ENCODE peak calls at places on chromosomes 6 and 20, in seven cellular contexts. F, H, S, W, X, L and Q are unnamed samples.

GRCh38 chr6:5126214-5126613 is 41.1 kb downstream of the PPP1R3G start:
- DNase-seq in H (no peak), X (no peak), L (peak), W (no peak), F (no peak), S (no peak), Q (no peak)

GRCh38 chr20:11207749-11208502 is 534.1 kb upstream of the JAG1 start:
- DNase-seq in X (no peak), F (no peak), W (no peak), L (peak), S (no peak), H (no peak), Q (no peak)

GRCh38 chr6:40997256-40997957 is 41.6 kb downstream of the UNC5CL start:
- DNase-seq in F (peak), W (peak), H (no peak), X (no peak), S (no peak), L (peak), Q (no peak)

GRCh38 chr6:165695736-165696515 is 32.9 kb upstream of the PDE10A start:
- DNase-seq in W (no peak), H (no peak), X (no peak), S (no peak), L (no peak), F (no peak), Q (no peak)

GRCh38 chr6:15763827-15764226 is 101.0 kb upstream of the DTNBP1 start:
- DNase-seq in S (no peak), H (no peak), L (peak), F (no peak), X (no peak), W (peak), Q (no peak)

GRCh38 chr6:51626391-51626790 is 461.0 kb downstream of the PKHD1 start:
- DNase-seq in L (no peak), H (no peak), W (no peak), F (no peak), S (no peak), X (no peak), Q (no peak)

GRCh38 chr6:127641905-127642304 is 64.9 kb downstream of the C6orf58 start:
- DNase-seq in W (peak), S (peak), F (no peak), X (no peak), H (no peak), L (peak), Q (no peak)

GRCh38 chr20:14687317-14687716 is 349.9 kb upstream of the FLRT3 start:
- DNase-seq in F (no peak), X (no peak), H (no peak), S (no peak), W (no peak), L (no peak), Q (no peak)

GRCh38 chr6:15663057-15663638 is 320 bp upstream of the DTNBP1 start:
- DNase-seq in S (peak), X (no peak), L (peak), H (no peak), F (no peak), W (peak), Q (peak)

GRCh38 chr6:14837435-14837834 is 408.4 kb upstream of the JARID2 start:
- DNase-seq in L (no peak), S (no peak), W (no peak), X (no peak), F (no peak), H (no peak), Q (no peak)

GRCh38 chr6:28643017-28643740 is 117.5 kb downstream of the GPX5 start:
- DNase-seq in F (no peak), X (no peak), L (peak), H (no peak), W (peak), S (peak), Q (no peak)

GRCh38 chr20:18057994-18058349 is 256 bp upstream of the OVOL2 start:
- DNase-seq in S (no peak), H (no peak), X (no peak), F (no peak), L (no peak), W (no peak), Q (no peak)

GRCh38 chr6:161079566-161080262 is 88.1 kb downstream of the MAP3K4 start:
- DNase-seq in H (no peak), X (no peak), L (peak), S (no peak), W (no peak), F (no peak), Q (no peak)

GRCh38 chr6:7150381-7151064 is 42.8 kb downstream of the RREB1 start:
- DNase-seq in X (peak), L (no peak), H (no peak), S (peak), W (no peak), F (no peak), Q (no peak)

GRCh38 chr20:47278907-47279348 is 77.6 kb downstream of the ZMYND8 start:
- DNase-seq in S (no peak), F (no peak), H (no peak), X (no peak), W (peak), L (peak), Q (no peak)

GRCh38 chr6:71031912-71032311 is 75.1 kb upstream of the B3GAT2 start:
- DNase-seq in F (no peak), W (no peak), X (no peak), L (peak), S (no peak), H (no peak), Q (no peak)

GRCh38 chr6:165939601-165940290 is 227.9 kb downstream of the TBXT start:
- DNase-seq in F (no peak), H (no peak), W (no peak), X (no peak), S (no peak), L (no peak), Q (no peak)

GRCh38 chr20:41165001-41165882 is 27.9 kb downstream of the PLCG1 start:
- DNase-seq in X (no peak), F (no peak), W (no peak), L (no peak), S (no peak), H (no peak), Q (peak)

GRCh38 chr6:113650610-113650979 is 206.6 kb upstream of the MARCKS start:
- DNase-seq in L (no peak), F (no peak), H (no peak), W (no peak), X (no peak), S (no peak), Q (no peak)

GRCh38 chr6:134422426-134423231 is 104.7 kb upstream of the SGK1 start:
- DNase-seq in S (no peak), X (no peak), H (no peak), L (peak), F (no peak), W (peak), Q (no peak)

GRCh38 chr6:17850281-17850680 is 137.2 kb downstream of the KIF13A start:
- DNase-seq in W (no peak), X (no peak), F (no peak), L (no peak), S (no peak), H (no peak), Q (no peak)

GRCh38 chr6:47733879-47734558 is 35.6 kb downstream of the ADGRF4 start:
- DNase-seq in F (peak), L (peak), H (no peak), W (peak), X (no peak), S (peak), Q (no peak)

GRCh38 chr6:90025418-90026089 is 131.3 kb downstream of the GJA10 start:
- DNase-seq in W (no peak), S (peak), F (no peak), X (no peak), H (no peak), L (peak), Q (peak)

GRCh38 chr6:34044945-34045595 is 100.8 kb downstream of the GRM4 start:
- DNase-seq in F (no peak), S (no peak), X (no peak), H (no peak), L (no peak), W (no peak), Q (no peak)

GRCh38 chr20:19272976-19273654 is 60.7 kb downstream of the SLC24A3 start:
- DNase-seq in L (no peak), W (no peak), X (no peak), H (no peak), S (peak), F (no peak), Q (no peak)

GRCh38 chr6:91669904-91670295 is 1083.0 kb upstream of the MAP3K7 start:
- DNase-seq in X (no peak), S (no peak), F (no peak), L (no peak), W (no peak), H (no peak), Q (no peak)

GRCh38 chr20:40657526-40657925 is 31.5 kb downstream of the MAFB start:
- DNase-seq in L (no peak), H (peak), X (no peak), S (no peak), W (no peak), F (no peak), Q (no peak)

GRCh38 chr6:35146453-35146852 is 5.3 kb upstream of the TCP11 start:
- DNase-seq in S (peak), L (peak), X (no peak), W (peak), H (no peak), F (peak), Q (peak)

GRCh38 chr6:17484201-17484606 is 90.8 kb downstream of the CAP2 start:
- DNase-seq in W (no peak), L (no peak), S (no peak), X (no peak), F (no peak), H (no peak), Q (peak)

GRCh38 chr6:169048185-169048584 is 205.5 kb downstream of the THBS2 start:
- DNase-seq in S (no peak), H (no peak), L (no peak), F (no peak), W (no peak), X (peak), Q (no peak)

GRCh38 chr6:135576055-135576454 is 78.5 kb upstream of the AHI1 start:
- DNase-seq in X (no peak), H (no peak), S (no peak), W (no peak), L (peak), F (no peak), Q (no peak)

GRCh38 chr6:152680151-152680550 is 17.5 kb upstream of the MYCT1 start:
- DNase-seq in L (no peak), H (no peak), S (no peak), W (no peak), X (no peak), F (no peak), Q (no peak)

GRCh38 chr20:833450-834150 is at the start of gene FAM110A:
- DNase-seq in S (peak), X (peak), W (peak), H (peak), L (peak), F (peak), Q (peak)
- TF ChIP-seq POLR2A in S (peak), X (peak), W (no peak), H (no peak), L (no peak), F (peak), Q (no peak)

GRCh38 chr6:3603443-3604130 is 146.7 kb upstream of the SLC22A23 start:
- DNase-seq in L (no peak), W (peak), F (no peak), X (no peak), S (no peak), H (no peak), Q (no peak)
- TF ChIP-seq CTCF in L (no peak), W (no peak), F (no peak), X (no peak), S (no peak), H (no peak), Q (no peak)

GRCh38 chr6:26185802-26186201 is 98.6 kb downstream of the HFE start:
- DNase-seq in S (no peak), H (no peak), W (no peak), F (no peak), L (no peak), X (no peak), Q (no peak)

GRCh38 chr6:26184492-26184891 is 97.3 kb downstream of the HFE start:
- DNase-seq in H (no peak), W (no peak), L (no peak), S (no peak), F (no peak), X (no peak), Q (no peak)

GRCh38 chr6:26183581-26184408 is 96.6 kb downstream of the HFE start:
- DNase-seq in X (peak), W (peak), L (peak), H (no peak), S (peak), F (peak), Q (no peak)

GRCh38 chr6:26185004-26185403 is 97.8 kb downstream of the HFE start:
- DNase-seq in S (no peak), X (no peak), L (no peak), W (no peak), F (no peak), H (no peak), Q (no peak)

GRCh38 chr6:26183237-26183580 is 96.0 kb downstream of the HFE start:
- DNase-seq in F (no peak), H (no peak), X (no peak), S (no peak), W (no peak), L (no peak), Q (no peak)
- H3K4me3 ChIP-seq in F (peak), H (no peak), X (peak), S (peak), W (peak), L (peak), Q (peak)

DNA sequence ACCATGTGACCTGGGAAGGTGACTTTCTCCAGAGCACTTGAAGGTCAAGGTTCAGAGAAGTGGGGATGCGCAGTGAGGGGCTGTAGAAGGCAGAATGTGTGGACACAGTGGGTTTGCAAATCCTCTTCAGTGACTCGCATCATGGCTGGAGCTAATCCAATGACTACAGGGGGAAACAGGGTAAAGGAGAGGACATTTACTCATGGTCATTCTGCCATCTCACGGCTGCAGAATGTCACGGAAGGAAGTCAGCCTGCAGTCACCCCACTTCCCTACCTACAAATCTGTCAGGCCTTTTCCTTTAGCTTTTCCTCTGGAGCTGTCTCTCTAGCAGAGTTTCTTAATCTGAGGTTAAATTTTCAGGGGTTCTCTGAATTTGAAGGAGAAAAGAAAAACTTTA is 337.6 kb downstream of the CDC5L start:
- DNase-seq in F (no peak), L (no peak), S (no peak), W (peak), X (no peak), H (no peak), Q (no peak)
- TF ChIP-seq POLR2A in F (no peak), L (no peak), S (no peak), W (no peak), X (no peak), H (no peak), Q (no peak)